ENCODE peak calls at places on chromosomes 2 and 18, in five cellular contexts. N is fibroblast of the aortic adventitia, E is spleen, I is K562, W is fibroblast of mammary gland. H is an unnamed sample.
A peak's percentile ranks its signal among the peaks of the same experiment; 100 is the strongest.

GRCh38 chr2:138763971-138764370 is 16.2 kb downstream of the NXPH2 start:
- DNase-seq in N (no peak), E (no peak), I (no peak), W (no peak), H (no peak)

GRCh38 chr2:64062840-64063239 is 43.6 kb upstream of the VPS54 start:
- DNase-seq in N (peak; percentile 63), E (no peak), I (no peak), W (peak; percentile 70), H (peak; percentile 82)

GRCh38 chr18:27750014-27750413 is 426.9 kb downstream of the CDH2 start:
- DNase-seq in N (peak; percentile 73), E (no peak), I (no peak), W (peak; percentile 23), H (peak; percentile 28)

GRCh38 chr2:233460726-233461431 is 105.7 kb downstream of the USP40 start:
- DNase-seq in N (no peak), E (peak; percentile 73), I (no peak), W (no peak), H (no peak)

GRCh38 chr2:228689049-228689448 is 507.6 kb upstream of the SPHKAP start:
- DNase-seq in N (peak; percentile 9), E (no peak), I (no peak), W (peak; percentile 8), H (no peak)

GRCh38 chr2:157246212-157247067 is 11.1 kb upstream of the GALNT5 start:
- DNase-seq in N (peak; percentile 93), E (no peak), I (no peak), W (peak; percentile 92), H (peak; percentile 93)

GRCh38 chr2:119119076-119119710 is 39.4 kb downstream of the C1QL2 start:
- DNase-seq in N (no peak), E (no peak), I (no peak), W (no peak), H (no peak)

GRCh38 chr2:134372611-134373131 is 118.8 kb downstream of the MGAT5 start:
- DNase-seq in N (peak; percentile 76), E (no peak), I (no peak), W (peak; percentile 89), H (peak; percentile 94)

GRCh38 chr2:6866239-6866745 is 585 bp upstream of the CMPK2 start:
- DNase-seq in N (peak; percentile 35), E (peak; percentile 77), I (peak; percentile 29), W (peak; percentile 24), H (peak; percentile 3)

GRCh38 chr2:176902454-176902853 is 310.1 kb upstream of the HNRNPA3 start:
- DNase-seq in N (no peak), E (no peak), I (no peak), W (no peak), H (no peak)

GRCh38 chr2:71691747-71692455 is 238.5 kb downstream of the DYSF start:
- DNase-seq in N (no peak), E (peak; percentile 71), I (no peak), W (no peak), H (no peak)

GRCh38 chr2:241010531-241011295 is 12.3 kb downstream of the SNED1 start:
- DNase-seq in N (no peak), E (peak; percentile 69), I (no peak), W (no peak), H (no peak)

GRCh38 chr2:203893386-203893785 is 25.8 kb downstream of the CTLA4 start:
- DNase-seq in N (peak; percentile 95), E (no peak), I (no peak), W (peak; percentile 78), H (peak; percentile 24)

GRCh38 chr2:2689313-2689712 is 358.2 kb upstream of the MYT1L start:
- DNase-seq in N (no peak), E (no peak), I (no peak), W (no peak), H (no peak)

GRCh38 chr18:27652480-27653121 is 467.5 kb upstream of the CHST9 start:
- DNase-seq in N (no peak), E (no peak), I (no peak), W (no peak), H (no peak)

GRCh38 chr2:98775146-98775988 is 44.4 kb upstream of the MGAT4A start:
- DNase-seq in N (no peak), E (no peak), I (no peak), W (no peak), H (no peak)

GRCh38 chr2:216774620-216775019 is 79.3 kb upstream of the IGFBP5 start:
- DNase-seq in N (peak; percentile 85), E (no peak), I (peak; percentile 59), W (peak; percentile 96), H (peak; percentile 92)

GRCh38 chr2:15638720-15639119 is 47.1 kb downstream of the DDX1 start:
- DNase-seq in N (peak; percentile 70), E (no peak), I (no peak), W (peak; percentile 61), H (peak; percentile 71)

GRCh38 chr2:175874291-175874690 is 127.8 kb downstream of the LNPK start:
- DNase-seq in N (no peak), E (no peak), I (no peak), W (no peak), H (no peak)

GRCh38 chr2:198863655-198864054 is 594.1 kb downstream of the SATB2 start:
- DNase-seq in N (no peak), E (no peak), I (no peak), W (no peak), H (peak; percentile 58)

GRCh38 chr2:200159366-200159720 is 147.2 kb upstream of the SPATS2L start:
- DNase-seq in N (no peak), E (no peak), I (no peak), W (no peak), H (peak; percentile 24)

GRCh38 chr2:119736021-119736420 is 23.7 kb upstream of the PTPN4 start:
- DNase-seq in N (no peak), E (no peak), I (no peak), W (no peak), H (no peak)

GRCh38 chr2:123791716-123792115 is 233.4 kb upstream of the CNTNAP5 start:
- DNase-seq in N (no peak), E (no peak), I (no peak), W (no peak), H (no peak)

GRCh38 chr2:197297262-197297661 is 13.3 kb downstream of the ANKRD44 start:
- DNase-seq in N (no peak), E (no peak), I (no peak), W (no peak), H (no peak)
- H3K4me3 ChIP-seq in N (no peak overlapping the region), E (no peak overlapping the region), I (no peak overlapping the region), W (no peak overlapping the region), H (no peak overlapping the region)

GRCh38 chr2:193793914-193794313 is 1599.2 kb upstream of the TMEFF2 start:
- DNase-seq in N (peak; percentile 6), E (no peak), I (no peak), W (peak; percentile 50), H (no peak)
- H3K4me3 ChIP-seq in N (no peak overlapping the region), E (no peak overlapping the region), I (no peak overlapping the region), W (no peak overlapping the region), H (no peak overlapping the region)

DNA sequence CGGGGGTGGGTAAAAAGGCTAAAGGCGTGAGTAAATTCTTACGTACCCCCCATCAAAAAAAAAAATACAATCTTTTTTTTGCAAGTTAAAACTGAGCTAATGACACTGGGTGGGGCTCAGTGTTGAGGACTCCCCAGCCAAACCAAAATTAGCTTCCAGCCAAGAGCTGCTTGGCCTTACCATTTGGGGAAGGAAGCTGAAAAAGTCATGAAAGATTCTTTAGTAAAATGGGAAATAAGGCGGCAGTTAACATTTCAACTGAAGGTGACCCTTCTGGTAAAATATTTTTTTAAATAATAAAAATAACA is 16.4 kb downstream of the SMAD7 start:
- DNase-seq in N (peak; percentile 72), E (no peak), I (no peak), W (no peak), H (no peak)
- H3K4me3 ChIP-seq in N (peak overlapping the region; percentile 40), E (peak overlapping the region; percentile 7), I (no peak overlapping the region), W (no peak overlapping the region), H (no peak overlapping the region)

GRCh38 chr2:160269803-160270570 is 69.9 kb upstream of the ITGB6 start:
- DNase-seq in N (peak; percentile 98), E (peak; percentile 93), I (peak; percentile 50), W (peak; percentile 93), H (peak; percentile 92)
- H3K4me3 ChIP-seq in N (peak overlapping the region; percentile 54), E (peak overlapping the region; percentile 34), I (peak overlapping the region; percentile 19), W (peak overlapping the region; percentile 42), H (peak overlapping the region; percentile 43)

GRCh38 chr2:131646669-131647297 is 119.1 kb downstream of the CCDC74A start:
- DNase-seq in N (no peak), E (no peak), I (no peak), W (no peak), H (no peak)
- H3K4me3 ChIP-seq in N (peak overlapping the region; percentile 31), E (peak overlapping the region; percentile 4), I (no peak overlapping the region), W (peak overlapping the region; percentile 6), H (peak overlapping the region; percentile 44)

DNA sequence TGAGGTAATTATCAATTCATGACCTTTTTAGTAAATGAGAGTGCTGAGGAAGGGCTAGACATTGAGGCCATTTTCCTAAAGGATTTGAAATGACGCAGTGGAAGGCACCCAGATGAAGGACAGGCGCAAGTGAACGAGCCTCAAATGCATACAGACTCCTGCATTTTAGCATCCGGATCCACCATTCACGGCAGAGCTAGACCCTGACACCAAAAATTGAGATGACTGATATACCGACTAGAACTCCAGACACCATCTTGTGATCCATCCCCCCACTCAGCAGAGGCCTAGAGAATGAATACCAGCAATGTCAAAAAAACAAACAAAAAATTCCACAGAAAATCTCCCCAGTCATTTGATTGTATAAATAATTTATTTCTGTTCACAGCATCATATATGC is 4.2 kb downstream of the ARL4C start:
- DNase-seq in N (no peak), E (no peak), I (no peak), W (no peak), H (no peak)
- H3K4me3 ChIP-seq in N (peak overlapping the region; percentile 94), E (peak overlapping the region; percentile 73), I (no peak overlapping the region), W (no peak overlapping the region), H (no peak overlapping the region)

GRCh38 chr18:46332956-46333355 is 228.8 kb downstream of the HAUS1 start:
- DNase-seq in N (no peak), E (peak; percentile 80), I (no peak), W (no peak), H (no peak)
- H3K4me3 ChIP-seq in N (no peak overlapping the region), E (peak overlapping the region; percentile 54), I (no peak overlapping the region), W (no peak overlapping the region), H (no peak overlapping the region)

GRCh38 chr18:2994603-2995432 is 18.1 kb downstream of the LPIN2 start:
- DNase-seq in N (no peak), E (peak; percentile 88), I (peak; percentile 91), W (no peak), H (no peak)
- H3K4me3 ChIP-seq in N (no peak overlapping the region), E (no peak overlapping the region), I (no peak overlapping the region), W (no peak overlapping the region), H (no peak overlapping the region)

H was measured in IMR-90.